ENCODE peak calls at places on chromosomes 3 and 15, in ten cellular contexts. H is fibroblast of mammary gland, E is psoas muscle, V is HCT116, R is dorsolateral prefrontal cortex, X is heart left ventricle, A is sigmoid colon, W is K562, F is lower leg skin, B is BE2C. M is an unnamed sample.

GRCh38 chr15:82849556-82850241 is 40.3 kb downstream of the WHAMM start:
- DNase-seq in H (peak), E (peak), V (peak), R (peak), X (peak), A (peak), W (peak), F (peak), B (peak), M (peak)

GRCh38 chr3:32725721-32726120 is 40.7 kb downstream of the CNOT10 start:
- DNase-seq in H (peak), E (no peak), V (no peak), R (no peak), X (no peak), A (no peak), W (no peak), F (no peak), B (no peak), M (no peak)

GRCh38 chr3:128487813-128488635 is 5.0 kb downstream of the GATA2 start:
- DNase-seq in H (peak), E (peak), V (peak), R (peak), X (peak), A (peak), W (peak), F (peak), B (peak), M (peak)

GRCh38 chr3:140467104-140467577 is 210.7 kb upstream of the TRIM42 start:
- DNase-seq in H (peak), E (no peak), V (peak), R (no peak), X (no peak), A (no peak), W (no peak), F (peak), B (no peak), M (peak)

GRCh38 chr3:49867400-49867799 is 2.3 kb downstream of the CAMKV start:
- DNase-seq in H (no peak), E (no peak), V (no peak), R (no peak), X (no peak), A (no peak), W (no peak), F (no peak), B (no peak), M (no peak)

GRCh38 chr15:76163429-76164020 is 103.7 kb downstream of the TMEM266 start:
- DNase-seq in H (peak), E (peak), V (no peak), R (no peak), X (peak), A (peak), W (no peak), F (peak), B (no peak), M (peak)

GRCh38 chr3:134371542-134372324 is 2.5 kb downstream of the AMOTL2 start:
- DNase-seq in H (peak), E (no peak), V (no peak), R (no peak), X (no peak), A (peak), W (no peak), F (no peak), B (no peak), M (peak)

GRCh38 chr3:19029837-19030835 is 118.2 kb upstream of the KCNH8 start:
- DNase-seq in H (no peak), E (no peak), V (no peak), R (no peak), X (no peak), A (no peak), W (no peak), F (no peak), B (no peak), M (no peak)

GRCh38 chr3:50585919-50586762 is 16.8 kb downstream of the HEMK1 start:
- DNase-seq in H (no peak), E (no peak), V (no peak), R (no peak), X (no peak), A (no peak), W (no peak), F (no peak), B (no peak), M (no peak)

GRCh38 chr15:83282859-83283812 is 1.3 kb downstream of the BNC1 start:
- DNase-seq in H (peak), E (peak), V (no peak), R (no peak), X (peak), A (no peak), W (no peak), F (no peak), B (no peak), M (no peak)

GRCh38 chr3:177357352-177358084 is 160.2 kb upstream of the TBL1XR1 start:
- DNase-seq in H (peak), E (no peak), V (peak), R (no peak), X (no peak), A (no peak), W (peak), F (no peak), B (peak), M (peak)

GRCh38 chr15:52551762-52552161 is 17.1 kb downstream of the ARPP19 start:
- DNase-seq in H (no peak), E (no peak), V (no peak), R (no peak), X (no peak), A (no peak), W (no peak), F (no peak), B (no peak), M (no peak)

GRCh38 chr3:188006726-188007393 is 147.1 kb upstream of the LPP start:
- DNase-seq in H (no peak), E (peak), V (no peak), R (no peak), X (peak), A (no peak), W (no peak), F (no peak), B (peak), M (peak)

GRCh38 chr3:60086811-60087210 is 1037.0 kb upstream of the CFAP20DC start:
- DNase-seq in H (peak), E (no peak), V (peak), R (no peak), X (no peak), A (no peak), W (peak), F (no peak), B (no peak), M (no peak)

GRCh38 chr15:28986108-28986507 is 100.3 kb downstream of the APBA2 start:
- DNase-seq in H (no peak), E (no peak), V (no peak), R (no peak), X (no peak), A (no peak), W (no peak), F (no peak), B (no peak), M (no peak)

GRCh38 chr15:50355980-50356379 is 982 bp upstream of the GABPB1 start:
- DNase-seq in H (peak), E (no peak), V (no peak), R (no peak), X (no peak), A (no peak), W (no peak), F (no peak), B (no peak), M (peak)

GRCh38 chr15:35168464-35168863 is 83.4 kb upstream of the NANOGP8 start:
- DNase-seq in H (peak), E (no peak), V (no peak), R (no peak), X (no peak), A (no peak), W (no peak), F (no peak), B (no peak), M (peak)

GRCh38 chr3:171875923-171876412 is 32.8 kb downstream of the TMEM212 start:
- DNase-seq in H (peak), E (no peak), V (no peak), R (no peak), X (no peak), A (no peak), W (no peak), F (no peak), B (no peak), M (peak)

GRCh38 chr3:49867871-49868321 is 1.8 kb downstream of the CAMKV start:
- DNase-seq in H (peak), E (no peak), V (no peak), R (no peak), X (no peak), A (no peak), W (peak), F (no peak), B (no peak), M (peak)

GRCh38 chr3:58900372-58900771 is 149.5 kb downstream of the CFAP20DC start:
- DNase-seq in H (no peak), E (no peak), V (no peak), R (no peak), X (no peak), A (no peak), W (no peak), F (no peak), B (no peak), M (peak)

GRCh38 chr15:39404767-39405173 is 176.1 kb upstream of the THBS1 start:
- DNase-seq in H (peak), E (no peak), V (no peak), R (no peak), X (no peak), A (no peak), W (peak), F (peak), B (no peak), M (peak)

GRCh38 chr3:66241466-66241865 is 20.7 kb downstream of the SLC25A26 start:
- DNase-seq in H (no peak), E (no peak), V (no peak), R (no peak), X (no peak), A (no peak), W (no peak), F (no peak), B (no peak), M (no peak)

GRCh38 chr3:66239513-66240135 is 18.8 kb downstream of the SLC25A26 start:
- DNase-seq in H (no peak), E (no peak), V (no peak), R (no peak), X (no peak), A (no peak), W (no peak), F (no peak), B (no peak), M (no peak)

GRCh38 chr3:66237551-66237950 is 16.8 kb downstream of the SLC25A26 start:
- DNase-seq in H (no peak), E (no peak), V (no peak), R (no peak), X (no peak), A (no peak), W (no peak), F (no peak), B (no peak), M (no peak)

GRCh38 chr3:66233033-66233432 is 12.2 kb downstream of the SLC25A26 start:
- DNase-seq in H (no peak), E (no peak), V (no peak), R (no peak), X (no peak), A (no peak), W (no peak), F (no peak), B (no peak), M (no peak)

DNA sequence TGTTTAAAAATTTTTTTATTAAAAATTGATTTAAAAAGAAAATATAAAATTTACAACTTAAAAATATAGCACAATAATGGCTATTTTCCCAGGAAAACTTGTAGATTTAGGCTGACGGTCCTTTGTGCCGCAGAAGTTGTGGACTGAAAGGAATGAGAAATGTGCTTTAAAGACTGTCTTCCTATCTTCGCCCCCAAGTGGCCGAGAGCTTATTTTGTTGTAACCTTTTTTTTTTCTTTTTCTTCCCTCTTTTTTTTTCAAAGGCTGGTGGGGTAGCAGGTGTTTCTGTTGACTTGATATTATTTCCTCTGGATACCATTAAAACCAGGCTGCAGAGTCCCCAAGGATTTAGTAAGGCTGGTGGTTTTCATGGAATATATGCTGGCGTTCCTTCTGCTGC is 15.5 kb downstream of the SLC25A26 start:
- DNase-seq in H (peak), E (no peak), V (peak), R (no peak), X (no peak), A (no peak), W (no peak), F (no peak), B (no peak), M (peak)
- TF ChIP-seq CTCF in H (peak), E (no peak), V (peak), R (no peak), X (no peak), A (no peak), W (no peak), F (no peak), B (peak), M (peak)

GRCh38 chr3:108953700-108954099 is at the start of gene GUCA1C:
- DNase-seq in H (no peak), E (no peak), V (no peak), R (no peak), X (no peak), A (no peak), W (no peak), F (no peak), B (no peak), M (no peak)
- H3K4me3 ChIP-seq in H (no peak), E (no peak), V (no peak), R (no peak), X (no peak), A (no peak), W (no peak), F (no peak), B (no peak), M (no peak)

DNA sequence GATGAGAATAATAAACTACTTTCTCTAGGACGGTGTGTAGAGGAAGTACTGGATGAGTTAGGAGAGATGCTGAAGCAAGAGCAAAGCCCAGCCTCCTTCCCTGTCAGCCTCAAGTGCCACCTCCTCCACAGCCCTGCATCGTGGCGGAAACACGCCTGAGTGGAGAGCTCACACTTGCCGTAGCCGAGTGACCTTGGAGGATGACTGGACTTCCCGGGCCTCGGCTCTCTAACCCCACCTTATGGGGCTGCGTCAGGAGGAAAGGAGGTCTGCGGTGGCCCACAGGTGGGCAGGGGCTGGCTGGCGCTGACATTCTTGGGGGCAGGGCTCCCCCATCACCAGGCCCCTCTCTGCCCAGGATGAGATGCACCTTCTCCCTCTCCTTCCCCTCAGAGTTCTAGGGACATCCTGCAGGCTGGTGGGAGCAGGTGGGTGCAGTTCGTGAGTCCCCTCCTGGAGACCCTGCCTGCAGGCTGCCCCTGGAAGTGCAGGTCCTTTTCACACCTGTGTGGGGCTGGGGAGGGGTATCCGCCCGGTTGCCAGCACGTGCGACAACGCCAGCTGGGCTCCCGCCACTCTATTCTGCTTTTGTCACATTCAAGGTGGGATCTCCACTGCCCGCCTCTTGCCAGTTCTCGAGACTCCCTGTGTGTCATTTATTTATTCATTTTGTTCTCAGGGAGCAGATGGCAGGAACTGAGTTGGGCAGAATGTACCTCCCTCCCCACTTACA is 175.2 kb downstream of the MEGF11 start:
- DNase-seq in H (no peak), E (no peak), V (no peak), R (no peak), X (no peak), A (peak), W (no peak), F (no peak), B (no peak), M (no peak)
- TF ChIP-seq CTCF in H (no peak), E (no peak), V (no peak), R (no peak), X (no peak), A (no peak), W (no peak), F (no peak), B (no peak), M (no peak)

GRCh38 chr3:113660458-113660857 is 36.0 kb downstream of the USF3 start:
- DNase-seq in H (no peak), E (no peak), V (no peak), R (no peak), X (no peak), A (no peak), W (no peak), F (no peak), B (no peak), M (no peak)

GRCh38 chr3:113662824-113663223 is 33.6 kb downstream of the USF3 start:
- DNase-seq in H (no peak), E (no peak), V (no peak), R (no peak), X (no peak), A (no peak), W (no peak), F (no peak), B (no peak), M (no peak)

GRCh38 chr3:113659996-113660395 is 36.4 kb downstream of the USF3 start:
- DNase-seq in H (no peak), E (no peak), V (no peak), R (no peak), X (no peak), A (no peak), W (no peak), F (no peak), B (no peak), M (no peak)

GRCh38 chr3:113659121-113659531 is 37.3 kb downstream of the USF3 start:
- DNase-seq in H (no peak), E (no peak), V (no peak), R (no peak), X (no peak), A (no peak), W (no peak), F (no peak), B (no peak), M (no peak)

DNA sequence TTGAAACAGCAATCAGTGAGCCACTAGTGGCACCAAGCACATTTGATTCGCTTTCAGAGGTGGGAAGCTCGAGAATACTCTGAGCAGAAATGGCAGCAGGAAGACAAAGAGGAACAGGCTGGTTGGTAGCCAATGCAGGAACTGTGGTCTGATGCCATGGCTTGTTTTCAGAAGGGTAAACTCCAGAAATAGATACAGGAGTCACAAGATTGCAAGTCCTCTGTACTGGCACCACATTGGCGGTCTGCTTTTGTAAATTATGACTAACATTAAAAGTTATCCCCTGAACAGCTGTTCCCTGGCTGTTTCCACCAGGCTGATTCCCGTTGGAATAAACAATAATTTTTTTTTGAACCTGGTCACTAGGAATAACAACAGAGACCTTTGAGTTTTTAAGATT is 35.5 kb downstream of the USF3 start:
- DNase-seq in H (peak), E (peak), V (no peak), R (no peak), X (no peak), A (peak), W (no peak), F (no peak), B (no peak), M (no peak)
- H3K4me3 ChIP-seq in H (no peak), E (peak), V (no peak), R (no peak), X (no peak), A (no peak), W (no peak), F (no peak), B (no peak), M (no peak)